ENCODE peak calls at places on chromosome 6, in eight cellular contexts. One of them, this sample, is unnamed.

GRCh38 chr6:160791981-160792418 is 90.0 kb downstream of the PLG start:
- DNase-seq in neural crest cell: no peak
- DNase-seq in AG09319: no peak
- DNase-seq in epithelial cell of prostate: peak; percentile 34
- DNase-seq in lung: no peak
- DNase-seq in endothelial cell of umbilical vein: no peak
- DNase-seq in coronary artery: no peak
- DNase-seq in mucosa of descending colon: no peak
- DNase-seq in this sample: no peak

GRCh38 chr6:75424610-75425548 is 68.7 kb downstream of the FILIP1 start:
- DNase-seq in AG09319: peak; percentile 54
- DNase-seq in coronary artery: no peak
- DNase-seq in lung: no peak
- DNase-seq in mucosa of descending colon: no peak
- DNase-seq in neural crest cell: no peak
- DNase-seq in epithelial cell of prostate: peak; percentile 10
- DNase-seq in endothelial cell of umbilical vein: peak; percentile 66
- DNase-seq in this sample: no peak

GRCh38 chr6:137681445-137682009 is 185.5 kb upstream of the TNFAIP3 start:
- DNase-seq in mucosa of descending colon: no peak
- DNase-seq in neural crest cell: no peak
- DNase-seq in epithelial cell of prostate: no peak
- DNase-seq in AG09319: no peak
- DNase-seq in lung: no peak
- DNase-seq in endothelial cell of umbilical vein: no peak
- DNase-seq in coronary artery: no peak
- DNase-seq in this sample: no peak

GRCh38 chr6:25027221-25027916 is 91.6 kb upstream of the RIPOR2 start:
- DNase-seq in epithelial cell of prostate: no peak
- DNase-seq in AG09319: no peak
- DNase-seq in lung: peak; percentile 50
- DNase-seq in endothelial cell of umbilical vein: no peak
- DNase-seq in neural crest cell: no peak
- DNase-seq in coronary artery: no peak
- DNase-seq in mucosa of descending colon: peak; percentile 60
- DNase-seq in this sample: peak; percentile 70

GRCh38 chr6:22247916-22248482 is 48.8 kb downstream of the PRL start:
- DNase-seq in coronary artery: no peak
- DNase-seq in AG09319: no peak
- DNase-seq in mucosa of descending colon: no peak
- DNase-seq in epithelial cell of prostate: no peak
- DNase-seq in endothelial cell of umbilical vein: no peak
- DNase-seq in lung: no peak
- DNase-seq in neural crest cell: no peak
- DNase-seq in this sample: no peak

GRCh38 chr6:35663447-35664235 is 25.1 kb downstream of the FKBP5 start:
- DNase-seq in lung: no peak
- DNase-seq in coronary artery: no peak
- DNase-seq in AG09319: no peak
- DNase-seq in neural crest cell: no peak
- DNase-seq in mucosa of descending colon: no peak
- DNase-seq in endothelial cell of umbilical vein: peak; percentile 72
- DNase-seq in epithelial cell of prostate: no peak
- DNase-seq in this sample: no peak

GRCh38 chr6:37620519-37620918 is 77.2 kb downstream of the MDGA1 start:
- DNase-seq in mucosa of descending colon: no peak
- DNase-seq in coronary artery: no peak
- DNase-seq in epithelial cell of prostate: no peak
- DNase-seq in neural crest cell: no peak
- DNase-seq in AG09319: no peak
- DNase-seq in lung: no peak
- DNase-seq in endothelial cell of umbilical vein: no peak
- DNase-seq in this sample: peak; percentile 12

GRCh38 chr6:158353851-158354508 is 41.7 kb downstream of the TULP4 start:
- DNase-seq in mucosa of descending colon: no peak
- DNase-seq in epithelial cell of prostate: no peak
- DNase-seq in coronary artery: no peak
- DNase-seq in neural crest cell: no peak
- DNase-seq in endothelial cell of umbilical vein: peak; percentile 74
- DNase-seq in AG09319: no peak
- DNase-seq in lung: no peak
- DNase-seq in this sample: no peak

GRCh38 chr6:157995458-157995857 is 13.8 kb downstream of the SYNJ2 start:
- DNase-seq in epithelial cell of prostate: no peak
- DNase-seq in neural crest cell: no peak
- DNase-seq in AG09319: no peak
- DNase-seq in lung: no peak
- DNase-seq in coronary artery: no peak
- DNase-seq in endothelial cell of umbilical vein: no peak
- DNase-seq in mucosa of descending colon: no peak
- DNase-seq in this sample: no peak

GRCh38 chr6:106674541-106675229 is 45.3 kb downstream of the QRSL1 start:
- DNase-seq in lung: no peak
- DNase-seq in coronary artery: no peak
- DNase-seq in endothelial cell of umbilical vein: no peak
- DNase-seq in neural crest cell: no peak
- DNase-seq in AG09319: no peak
- DNase-seq in epithelial cell of prostate: no peak
- DNase-seq in mucosa of descending colon: no peak
- DNase-seq in this sample: no peak

GRCh38 chr6:37310980-37311379 is 42.8 kb upstream of the RNF8 start:
- DNase-seq in endothelial cell of umbilical vein: no peak
- DNase-seq in coronary artery: no peak
- DNase-seq in mucosa of descending colon: no peak
- DNase-seq in lung: no peak
- DNase-seq in neural crest cell: no peak
- DNase-seq in AG09319: no peak
- DNase-seq in epithelial cell of prostate: no peak
- DNase-seq in this sample: no peak

GRCh38 chr6:101666256-101666655 is 272.7 kb downstream of the GRIK2 start:
- DNase-seq in epithelial cell of prostate: peak; percentile 88
- DNase-seq in lung: no peak
- DNase-seq in coronary artery: no peak
- DNase-seq in mucosa of descending colon: no peak
- DNase-seq in endothelial cell of umbilical vein: no peak
- DNase-seq in neural crest cell: no peak
- DNase-seq in AG09319: no peak
- DNase-seq in this sample: no peak

GRCh38 chr6:166969390-166970002 is 13.1 kb upstream of the RNASET2 start:
- DNase-seq in epithelial cell of prostate: no peak
- DNase-seq in mucosa of descending colon: no peak
- DNase-seq in lung: no peak
- DNase-seq in neural crest cell: no peak
- DNase-seq in endothelial cell of umbilical vein: no peak
- DNase-seq in coronary artery: no peak
- DNase-seq in AG09319: peak; percentile 44
- DNase-seq in this sample: no peak

GRCh38 chr6:145034664-145035063 is 700.7 kb downstream of the EPM2A start:
- DNase-seq in neural crest cell: no peak
- DNase-seq in AG09319: no peak
- DNase-seq in mucosa of descending colon: no peak
- DNase-seq in epithelial cell of prostate: no peak
- DNase-seq in coronary artery: no peak
- DNase-seq in endothelial cell of umbilical vein: no peak
- DNase-seq in lung: no peak
- DNase-seq in this sample: no peak

GRCh38 chr6:144657691-144658090 is 372.6 kb downstream of the UTRN start:
- DNase-seq in mucosa of descending colon: no peak
- DNase-seq in AG09319: no peak
- DNase-seq in neural crest cell: no peak
- DNase-seq in lung: no peak
- DNase-seq in coronary artery: no peak
- DNase-seq in endothelial cell of umbilical vein: no peak
- DNase-seq in epithelial cell of prostate: no peak
- DNase-seq in this sample: no peak

GRCh38 chr6:21826031-21826430 is 232.5 kb downstream of the SOX4 start:
- DNase-seq in coronary artery: no peak
- DNase-seq in neural crest cell: no peak
- DNase-seq in AG09319: no peak
- DNase-seq in epithelial cell of prostate: no peak
- DNase-seq in endothelial cell of umbilical vein: no peak
- DNase-seq in lung: no peak
- DNase-seq in mucosa of descending colon: no peak
- DNase-seq in this sample: no peak

GRCh38 chr6:144104898-144105487 is 9.6 kb upstream of the SF3B5 start:
- DNase-seq in lung: peak; percentile 48
- DNase-seq in mucosa of descending colon: no peak
- DNase-seq in epithelial cell of prostate: no peak
- DNase-seq in endothelial cell of umbilical vein: peak; percentile 84
- DNase-seq in AG09319: peak; percentile 46
- DNase-seq in coronary artery: no peak
- DNase-seq in neural crest cell: peak; percentile 26
- DNase-seq in this sample: no peak

GRCh38 chr6:98470821-98471220 is 363.6 kb upstream of the POU3F2 start:
- DNase-seq in AG09319: no peak
- DNase-seq in coronary artery: no peak
- DNase-seq in lung: no peak
- DNase-seq in epithelial cell of prostate: no peak
- DNase-seq in neural crest cell: no peak
- DNase-seq in endothelial cell of umbilical vein: no peak
- DNase-seq in mucosa of descending colon: no peak
- DNase-seq in this sample: no peak

GRCh38 chr6:28725890-28726348 is 197.9 kb downstream of the TRIM27 start:
- DNase-seq in AG09319: no peak
- DNase-seq in mucosa of descending colon: no peak
- DNase-seq in coronary artery: no peak
- DNase-seq in lung: no peak
- DNase-seq in endothelial cell of umbilical vein: no peak
- DNase-seq in neural crest cell: no peak
- DNase-seq in epithelial cell of prostate: no peak
- DNase-seq in this sample: no peak

GRCh38 chr6:106516629-106517028 is 112.7 kb downstream of the RTN4IP1 start:
- DNase-seq in mucosa of descending colon: no peak
- DNase-seq in AG09319: no peak
- DNase-seq in coronary artery: no peak
- DNase-seq in endothelial cell of umbilical vein: no peak
- DNase-seq in epithelial cell of prostate: no peak
- DNase-seq in lung: no peak
- DNase-seq in neural crest cell: no peak
- DNase-seq in this sample: no peak

GRCh38 chr6:31652925-31653724 is 664 bp upstream of the BAG6 start:
- DNase-seq in epithelial cell of prostate: no peak
- DNase-seq in mucosa of descending colon: peak; percentile 87
- DNase-seq in lung: peak; percentile 85
- DNase-seq in neural crest cell: no peak
- DNase-seq in coronary artery: peak; percentile 95
- DNase-seq in AG09319: no peak
- DNase-seq in endothelial cell of umbilical vein: no peak
- DNase-seq in this sample: peak; percentile 91

GRCh38 chr6:117174835-117175360 is 90.5 kb upstream of the VGLL2 start:
- DNase-seq in endothelial cell of umbilical vein: no peak
- DNase-seq in mucosa of descending colon: no peak
- DNase-seq in neural crest cell: no peak
- DNase-seq in lung: no peak
- DNase-seq in AG09319: no peak
- DNase-seq in coronary artery: no peak
- DNase-seq in epithelial cell of prostate: peak; percentile 77
- DNase-seq in this sample: no peak

GRCh38 chr6:44735631-44735963 is 348.1 kb downstream of the CDC5L start:
- DNase-seq in lung: no peak
- DNase-seq in AG09319: no peak
- DNase-seq in epithelial cell of prostate: peak; percentile 59
- DNase-seq in coronary artery: peak; percentile 54
- DNase-seq in neural crest cell: no peak
- DNase-seq in endothelial cell of umbilical vein: no peak
- DNase-seq in mucosa of descending colon: no peak
- DNase-seq in this sample: no peak

GRCh38 chr6:142301421-142302391 is at the start of gene ADGRG6:
- DNase-seq in AG09319: no peak
- DNase-seq in coronary artery: no peak
- DNase-seq in epithelial cell of prostate: no peak
- DNase-seq in lung: peak; percentile 49
- DNase-seq in endothelial cell of umbilical vein: peak; percentile 72
- DNase-seq in mucosa of descending colon: peak; percentile 76
- DNase-seq in neural crest cell: peak; percentile 38
- DNase-seq in this sample: peak; percentile 55

GRCh38 chr6:47165918-47166317 is 123.8 kb upstream of the ADGRF1 start:
- DNase-seq in endothelial cell of umbilical vein: no peak
- DNase-seq in mucosa of descending colon: no peak
- DNase-seq in AG09319: no peak
- DNase-seq in lung: no peak
- DNase-seq in coronary artery: no peak
- DNase-seq in epithelial cell of prostate: no peak
- DNase-seq in neural crest cell: no peak
- DNase-seq in this sample: no peak

GRCh38 chr6:5898563-5898962 is 108.2 kb downstream of the NRN1 start:
- DNase-seq in mucosa of descending colon: no peak
- DNase-seq in AG09319: no peak
- DNase-seq in neural crest cell: no peak
- DNase-seq in lung: no peak
- DNase-seq in epithelial cell of prostate: no peak
- DNase-seq in coronary artery: no peak
- DNase-seq in endothelial cell of umbilical vein: no peak
- DNase-seq in this sample: no peak

GRCh38 chr6:135451617-135452190 is 45.8 kb downstream of the AHI1 start:
- DNase-seq in mucosa of descending colon: no peak
- DNase-seq in endothelial cell of umbilical vein: peak; percentile 63
- DNase-seq in coronary artery: no peak
- DNase-seq in neural crest cell: no peak
- DNase-seq in lung: no peak
- DNase-seq in epithelial cell of prostate: no peak
- DNase-seq in AG09319: no peak
- DNase-seq in this sample: no peak

GRCh38 chr6:170137176-170137891 is 153.5 kb downstream of the DLL1 start:
- DNase-seq in mucosa of descending colon: no peak
- DNase-seq in coronary artery: peak; percentile 53
- DNase-seq in neural crest cell: no peak
- DNase-seq in epithelial cell of prostate: no peak
- DNase-seq in lung: no peak
- DNase-seq in AG09319: no peak
- DNase-seq in endothelial cell of umbilical vein: no peak
- DNase-seq in this sample: peak; percentile 23

GRCh38 chr6:143224516-143224915 is 163.8 kb downstream of the AIG1 start:
- DNase-seq in neural crest cell: no peak
- DNase-seq in lung: no peak
- DNase-seq in endothelial cell of umbilical vein: peak; percentile 18
- DNase-seq in AG09319: no peak
- DNase-seq in epithelial cell of prostate: no peak
- DNase-seq in mucosa of descending colon: no peak
- DNase-seq in coronary artery: no peak
- DNase-seq in this sample: no peak

GRCh38 chr6:36122495-36123269 is 7.6 kb upstream of the MAPK13 start:
- DNase-seq in mucosa of descending colon: no peak
- DNase-seq in coronary artery: no peak
- DNase-seq in AG09319: no peak
- DNase-seq in endothelial cell of umbilical vein: no peak
- DNase-seq in epithelial cell of prostate: no peak
- DNase-seq in lung: no peak
- DNase-seq in neural crest cell: no peak
- DNase-seq in this sample: no peak

GRCh38 chr6:112690497-112691202 is 343.5 kb downstream of the RFPL4B start:
- DNase-seq in epithelial cell of prostate: peak; percentile 26
- DNase-seq in lung: no peak
- DNase-seq in coronary artery: no peak
- DNase-seq in mucosa of descending colon: no peak
- DNase-seq in AG09319: peak; percentile 78
- DNase-seq in neural crest cell: no peak
- DNase-seq in endothelial cell of umbilical vein: no peak
- DNase-seq in this sample: no peak

GRCh38 chr6:45445749-45446454 is 68.2 kb upstream of the SUPT3H start:
- DNase-seq in neural crest cell: no peak
- DNase-seq in endothelial cell of umbilical vein: peak; percentile 99
- DNase-seq in epithelial cell of prostate: peak; percentile 89
- DNase-seq in AG09319: peak; percentile 97
- DNase-seq in coronary artery: peak; percentile 79
- DNase-seq in lung: peak; percentile 84
- DNase-seq in mucosa of descending colon: peak; percentile 42
- DNase-seq in this sample: peak; percentile 66

GRCh38 chr6:12962995-12963394 is 246.4 kb downstream of the PHACTR1 start:
- DNase-seq in epithelial cell of prostate: no peak
- DNase-seq in lung: no peak
- DNase-seq in AG09319: no peak
- DNase-seq in endothelial cell of umbilical vein: peak; percentile 84
- DNase-seq in neural crest cell: no peak
- DNase-seq in coronary artery: no peak
- DNase-seq in mucosa of descending colon: no peak
- DNase-seq in this sample: no peak

This sample was measured in transverse colon.